ENCODE peak calls at places on chromosomes 11 and 22, in five cellular contexts. O is esophagus squamous epithelium, Q is neural crest cell, S is GM20000, Y is neural progenitor cell. W is an unnamed sample.

GRCh38 chr22:22865311-22866072 is 22.1 kb upstream of the IGLL5 start:
- DNase-seq in S (peak), Y (no peak), O (no peak), Q (no peak), W (peak)

GRCh38 chr11:117851852-117852251 is 24.6 kb downstream of the FXYD6 start:
- DNase-seq in S (no peak), Y (no peak), O (no peak), Q (no peak), W (no peak)

GRCh38 chr11:36702330-36703054 is 104.5 kb upstream of the RAG2 start:
- DNase-seq in Q (peak), Y (peak), S (peak), O (no peak), W (peak)

GRCh38 chr11:120985718-120986569 is 38.0 kb upstream of the TBCEL start:
- DNase-seq in S (peak), Y (peak), Q (peak), O (no peak), W (peak)

GRCh38 chr22:45717787-45718186 is 46.2 kb downstream of the ATXN10 start:
- DNase-seq in Q (no peak), O (no peak), Y (no peak), S (no peak), W (no peak)

GRCh38 chr11:2511421-2512369 is 66.9 kb downstream of the KCNQ1 start:
- DNase-seq in S (peak), Y (peak), O (no peak), Q (no peak), W (no peak)

GRCh38 chr22:33389927-33390326 is 331.7 kb upstream of the SYN3 start:
- DNase-seq in O (no peak), Q (no peak), S (no peak), Y (no peak), W (no peak)

GRCh38 chr22:20464096-20464614 is 26.5 kb upstream of the SCARF2 start:
- DNase-seq in S (no peak), O (no peak), Y (no peak), Q (no peak), W (peak)

GRCh38 chr11:93024376-93024775 is 54.9 kb downstream of the MTNR1B start:
- DNase-seq in Y (no peak), Q (no peak), O (no peak), S (no peak), W (no peak)

GRCh38 chr22:49929553-49929979 is 11.1 kb downstream of the CRELD2 start:
- DNase-seq in O (no peak), Q (peak), Y (peak), S (peak), W (peak)

GRCh38 chr11:111105566-111105965 is 140.0 kb upstream of the POU2AF2 start:
- DNase-seq in Y (no peak), S (no peak), O (no peak), Q (no peak), W (no peak)

GRCh38 chr11:46504817-46505613 is 88.8 kb downstream of the AMBRA1 start:
- DNase-seq in S (peak), Q (no peak), O (no peak), Y (no peak), W (peak)

GRCh38 chr11:110772863-110773262 is 60.6 kb upstream of the ARHGAP20 start:
- DNase-seq in Y (no peak), O (no peak), S (no peak), Q (no peak), W (no peak)

GRCh38 chr11:28738549-28738948 is 630.4 kb downstream of the METTL15 start:
- DNase-seq in Y (no peak), S (no peak), Q (no peak), O (no peak), W (no peak)

GRCh38 chr22:47340851-47341436 is 578.5 kb downstream of the TBC1D22A start:
- DNase-seq in Q (no peak), O (no peak), Y (no peak), S (no peak), W (no peak)

GRCh38 chr11:128548655-128549255 is 38.6 kb downstream of the ETS1 start:
- DNase-seq in Y (peak), Q (peak), O (no peak), S (peak), W (no peak)

GRCh38 chr11:126799974-126800373 is 200.6 kb downstream of the KIRREL3 start:
- DNase-seq in S (no peak), O (no peak), Q (no peak), Y (no peak), W (no peak)

GRCh38 chr11:65856689-65857499 is 1.1 kb downstream of the CFL1 start:
- DNase-seq in O (peak), Q (peak), S (peak), Y (peak), W (peak)

GRCh38 chr11:59755701-59756495 is 722 bp downstream of the STX3 start:
- DNase-seq in Q (peak), S (no peak), Y (peak), O (no peak), W (peak)

GRCh38 chr11:12090061-12090572 is 20.3 kb upstream of the MICAL2 start:
- DNase-seq in O (no peak), Y (no peak), S (no peak), Q (no peak), W (no peak)

W was measured in MM.1S.